ENCODE peak calls at places on chromosome X, in four cellular contexts. One of them, this sample, is unnamed.

GRCh38 chrX:129000018-129000417 is 523.3 kb downstream of the SMARCA1 start:
- DNase-seq in NCI-H446 treated with DMSO at 0.1 percent for 48 hours: no peak
- DNase-seq in A673: no peak
- DNase-seq in activated naive CD8-positive, alpha-beta T cell treated with anti-CD3 and anti-CD28 coated beads, Interleukin-2, amount 10 ng/mL, durations not matched to agents 7 days and 5 days: no peak
- DNase-seq in this sample: no peak

GRCh38 chrX:47093248-47093647 is 15.0 kb downstream of the RGN start:
- DNase-seq in NCI-H446 treated with DMSO at 0.1 percent for 48 hours: peak
- DNase-seq in A673: peak
- DNase-seq in activated naive CD8-positive, alpha-beta T cell treated with anti-CD3 and anti-CD28 coated beads, Interleukin-2, amount 10 ng/mL, durations not matched to agents 7 days and 5 days: no peak
- DNase-seq in this sample: peak

GRCh38 chrX:106917830-106918500 is 2.2 kb upstream of the CLDN2 start:
- DNase-seq in NCI-H446 treated with DMSO at 0.1 percent for 48 hours: no peak
- DNase-seq in A673: peak
- DNase-seq in activated naive CD8-positive, alpha-beta T cell treated with anti-CD3 and anti-CD28 coated beads, Interleukin-2, amount 10 ng/mL, durations not matched to agents 7 days and 5 days: no peak
- DNase-seq in this sample: no peak

GRCh38 chrX:97119474-97120109 is 235.9 kb downstream of the RPA4 start:
- DNase-seq in NCI-H446 treated with DMSO at 0.1 percent for 48 hours: no peak
- DNase-seq in A673: no peak
- DNase-seq in activated naive CD8-positive, alpha-beta T cell treated with anti-CD3 and anti-CD28 coated beads, Interleukin-2, amount 10 ng/mL, durations not matched to agents 7 days and 5 days: no peak
- DNase-seq in this sample: no peak

GRCh38 chrX:784829-785228 is 154.2 kb downstream of the SHOX start:
- DNase-seq in NCI-H446 treated with DMSO at 0.1 percent for 48 hours: no peak
- DNase-seq in A673: no peak
- DNase-seq in activated naive CD8-positive, alpha-beta T cell treated with anti-CD3 and anti-CD28 coated beads, Interleukin-2, amount 10 ng/mL, durations not matched to agents 7 days and 5 days: no peak
- DNase-seq in this sample: no peak

GRCh38 chrX:68631331-68631730 is 16.1 kb upstream of the STARD8 start:
- DNase-seq in NCI-H446 treated with DMSO at 0.1 percent for 48 hours: no peak
- DNase-seq in A673: no peak
- DNase-seq in activated naive CD8-positive, alpha-beta T cell treated with anti-CD3 and anti-CD28 coated beads, Interleukin-2, amount 10 ng/mL, durations not matched to agents 7 days and 5 days: no peak
- DNase-seq in this sample: no peak

GRCh38 chrX:48848847-48849246 is 13.4 kb upstream of the PCSK1N start:
- DNase-seq in NCI-H446 treated with DMSO at 0.1 percent for 48 hours: no peak
- DNase-seq in A673: no peak
- DNase-seq in activated naive CD8-positive, alpha-beta T cell treated with anti-CD3 and anti-CD28 coated beads, Interleukin-2, amount 10 ng/mL, durations not matched to agents 7 days and 5 days: no peak
- DNase-seq in this sample: no peak

GRCh38 chrX:110268875-110269274 is 49.0 kb downstream of the AMMECR1 start:
- DNase-seq in NCI-H446 treated with DMSO at 0.1 percent for 48 hours: no peak
- DNase-seq in A673: peak
- DNase-seq in activated naive CD8-positive, alpha-beta T cell treated with anti-CD3 and anti-CD28 coated beads, Interleukin-2, amount 10 ng/mL, durations not matched to agents 7 days and 5 days: no peak
- DNase-seq in this sample: no peak